ENCODE peak calls at places on chromosomes 11 and 22, in ten cellular contexts. One of them, this sample, is unnamed. For H3K4me1 and H3K27me3, the result is how much of the 10 kb centered on the place peaks cover.

GRCh38 chr11:57491371-57492061 is 24.0 kb downstream of the SLC43A1 start:
- DNase-seq in tibial nerve: no peak
- DNase-seq in fibroblast of lung: peak
- DNase-seq in neural progenitor cell: peak
- DNase-seq in sigmoid colon: no peak
- DNase-seq in H1: peak
- DNase-seq in tibial artery: no peak
- DNase-seq in left ventricle myocardium inferior: peak
- DNase-seq in pancreas: no peak
- DNase-seq in heart left ventricle: no peak
- DNase-seq in this sample: no peak

GRCh38 chr11:126165366-126166156 is 45.9 kb downstream of the RPUSD4 start:
- DNase-seq in pancreas: no peak
- DNase-seq in left ventricle myocardium inferior: peak
- DNase-seq in heart left ventricle: no peak
- DNase-seq in H1: peak
- DNase-seq in tibial artery: no peak
- DNase-seq in fibroblast of lung: no peak
- DNase-seq in sigmoid colon: peak
- DNase-seq in neural progenitor cell: no peak
- DNase-seq in tibial nerve: no peak
- DNase-seq in this sample: no peak

GRCh38 chr11:116558504-116559252 is 214.1 kb downstream of the BUD13 start:
- DNase-seq in sigmoid colon: no peak
- DNase-seq in neural progenitor cell: no peak
- DNase-seq in tibial artery: no peak
- DNase-seq in tibial nerve: no peak
- DNase-seq in fibroblast of lung: no peak
- DNase-seq in left ventricle myocardium inferior: no peak
- DNase-seq in heart left ventricle: no peak
- DNase-seq in pancreas: no peak
- DNase-seq in H1: no peak
- DNase-seq in this sample: no peak

GRCh38 chr11:76598426-76598839 is 72.1 kb downstream of the LRRC32 start:
- DNase-seq in pancreas: no peak
- DNase-seq in fibroblast of lung: peak
- DNase-seq in sigmoid colon: no peak
- DNase-seq in tibial nerve: no peak
- DNase-seq in H1: peak
- DNase-seq in left ventricle myocardium inferior: no peak
- DNase-seq in heart left ventricle: no peak
- DNase-seq in neural progenitor cell: peak
- DNase-seq in tibial artery: peak
- DNase-seq in this sample: no peak

GRCh38 chr11:31826530-31827438 is 15.7 kb upstream of the PAX6 start:
- DNase-seq in fibroblast of lung: no peak
- DNase-seq in H1: peak
- DNase-seq in sigmoid colon: no peak
- DNase-seq in left ventricle myocardium inferior: no peak
- DNase-seq in tibial nerve: no peak
- DNase-seq in heart left ventricle: no peak
- DNase-seq in tibial artery: no peak
- DNase-seq in neural progenitor cell: peak
- DNase-seq in pancreas: no peak
- DNase-seq in this sample: no peak

GRCh38 chr22:50092342-50092741 is 2.5 kb downstream of the MOV10L1 start:
- DNase-seq in left ventricle myocardium inferior: no peak
- DNase-seq in tibial nerve: no peak
- DNase-seq in neural progenitor cell: no peak
- DNase-seq in sigmoid colon: no peak
- DNase-seq in heart left ventricle: no peak
- DNase-seq in pancreas: no peak
- DNase-seq in fibroblast of lung: no peak
- DNase-seq in tibial artery: no peak
- DNase-seq in H1: no peak
- DNase-seq in this sample: no peak

GRCh38 chr11:120929664-120930154 is 94.2 kb upstream of the TBCEL start:
- DNase-seq in sigmoid colon: no peak
- DNase-seq in tibial artery: no peak
- DNase-seq in tibial nerve: no peak
- DNase-seq in H1: peak
- DNase-seq in heart left ventricle: no peak
- DNase-seq in left ventricle myocardium inferior: peak
- DNase-seq in fibroblast of lung: peak
- DNase-seq in neural progenitor cell: peak
- DNase-seq in pancreas: peak
- DNase-seq in this sample: no peak

GRCh38 chr11:75277211-75277805 is 36.7 kb downstream of the TPBGL start:
- DNase-seq in H1: no peak
- DNase-seq in tibial artery: peak
- DNase-seq in pancreas: no peak
- DNase-seq in heart left ventricle: no peak
- DNase-seq in left ventricle myocardium inferior: no peak
- DNase-seq in sigmoid colon: peak
- DNase-seq in fibroblast of lung: no peak
- DNase-seq in neural progenitor cell: no peak
- DNase-seq in tibial nerve: no peak
- DNase-seq in this sample: no peak

GRCh38 chr11:75768112-75768908 is at the start of gene DGAT2:
- DNase-seq in neural progenitor cell: peak
- DNase-seq in fibroblast of lung: peak
- DNase-seq in heart left ventricle: peak
- DNase-seq in H1: peak
- DNase-seq in left ventricle myocardium inferior: peak
- DNase-seq in tibial nerve: peak
- DNase-seq in pancreas: peak
- DNase-seq in sigmoid colon: peak
- DNase-seq in tibial artery: peak
- DNase-seq in this sample: peak

GRCh38 chr11:15499684-15500083 is 385.0 kb downstream of the INSC start:
- DNase-seq in sigmoid colon: no peak
- DNase-seq in fibroblast of lung: no peak
- DNase-seq in H1: no peak
- DNase-seq in pancreas: no peak
- DNase-seq in heart left ventricle: no peak
- DNase-seq in tibial artery: no peak
- DNase-seq in neural progenitor cell: no peak
- DNase-seq in left ventricle myocardium inferior: no peak
- DNase-seq in tibial nerve: no peak
- DNase-seq in this sample: no peak

GRCh38 chr11:86067230-86068137 is 1.4 kb downstream of the PICALM start:
- DNase-seq in tibial nerve: no peak
- DNase-seq in left ventricle myocardium inferior: no peak
- DNase-seq in sigmoid colon: no peak
- DNase-seq in fibroblast of lung: no peak
- DNase-seq in H1: no peak
- DNase-seq in heart left ventricle: no peak
- DNase-seq in neural progenitor cell: no peak
- DNase-seq in pancreas: no peak
- DNase-seq in tibial artery: no peak
- DNase-seq in this sample: no peak

GRCh38 chr22:35661377-35661937 is 13.2 kb downstream of the APOL6 start:
- DNase-seq in left ventricle myocardium inferior: no peak
- DNase-seq in tibial nerve: no peak
- DNase-seq in H1: no peak
- DNase-seq in sigmoid colon: no peak
- DNase-seq in neural progenitor cell: no peak
- DNase-seq in tibial artery: no peak
- DNase-seq in heart left ventricle: no peak
- DNase-seq in pancreas: no peak
- DNase-seq in fibroblast of lung: peak
- DNase-seq in this sample: no peak

GRCh38 chr11:47590026-47590861 is 3.8 kb downstream of the FAM180B start:
- DNase-seq in pancreas: no peak
- DNase-seq in tibial artery: no peak
- DNase-seq in H1: peak
- DNase-seq in heart left ventricle: no peak
- DNase-seq in tibial nerve: no peak
- DNase-seq in left ventricle myocardium inferior: no peak
- DNase-seq in fibroblast of lung: no peak
- DNase-seq in neural progenitor cell: peak
- DNase-seq in sigmoid colon: no peak
- DNase-seq in this sample: no peak

GRCh38 chr11:114257621-114258558 is 38.3 kb upstream of the NNMT start:
- DNase-seq in left ventricle myocardium inferior: peak
- DNase-seq in neural progenitor cell: peak
- DNase-seq in tibial nerve: peak
- DNase-seq in pancreas: no peak
- DNase-seq in fibroblast of lung: peak
- DNase-seq in heart left ventricle: peak
- DNase-seq in tibial artery: peak
- DNase-seq in sigmoid colon: peak
- DNase-seq in H1: peak
- DNase-seq in this sample: no peak

GRCh38 chr11:67404515-67405195 is 772 bp downstream of the TBC1D10C start:
- DNase-seq in fibroblast of lung: no peak
- DNase-seq in sigmoid colon: no peak
- DNase-seq in tibial nerve: no peak
- DNase-seq in neural progenitor cell: no peak
- DNase-seq in heart left ventricle: no peak
- DNase-seq in H1: no peak
- DNase-seq in tibial artery: no peak
- DNase-seq in left ventricle myocardium inferior: no peak
- DNase-seq in pancreas: no peak
- DNase-seq in this sample: no peak

GRCh38 chr22:50001388-50002231 is 11.0 kb downstream of the IL17REL start:
- DNase-seq in H1: no peak
- DNase-seq in fibroblast of lung: no peak
- DNase-seq in heart left ventricle: no peak
- DNase-seq in neural progenitor cell: peak
- DNase-seq in tibial nerve: no peak
- DNase-seq in tibial artery: no peak
- DNase-seq in left ventricle myocardium inferior: no peak
- DNase-seq in sigmoid colon: no peak
- DNase-seq in pancreas: no peak
- DNase-seq in this sample: no peak

GRCh38 chr22:31611065-31611760 is 50.8 kb downstream of the PISD start:
- DNase-seq in H1: no peak
- DNase-seq in sigmoid colon: peak
- DNase-seq in heart left ventricle: no peak
- DNase-seq in pancreas: peak
- DNase-seq in fibroblast of lung: peak
- DNase-seq in tibial artery: no peak
- DNase-seq in tibial nerve: no peak
- DNase-seq in neural progenitor cell: no peak
- DNase-seq in left ventricle myocardium inferior: no peak
- DNase-seq in this sample: no peak

GRCh38 chr11:3959918-3960295 is 104.4 kb downstream of the STIM1 start:
- DNase-seq in fibroblast of lung: no peak
- DNase-seq in H1: no peak
- DNase-seq in pancreas: no peak
- DNase-seq in left ventricle myocardium inferior: no peak
- DNase-seq in heart left ventricle: no peak
- DNase-seq in neural progenitor cell: no peak
- DNase-seq in tibial nerve: no peak
- DNase-seq in sigmoid colon: no peak
- DNase-seq in tibial artery: no peak
- DNase-seq in this sample: no peak
- H3K4me1 ChIP-seq in fibroblast of lung: under half
- H3K4me1 ChIP-seq in H1: under half
- H3K4me1 ChIP-seq in pancreas: under half
- H3K4me1 ChIP-seq in left ventricle myocardium inferior: under half
- H3K4me1 ChIP-seq in heart left ventricle: under half
- H3K4me1 ChIP-seq in neural progenitor cell: under half
- H3K4me1 ChIP-seq in tibial nerve: under half
- H3K4me1 ChIP-seq in sigmoid colon: under half
- H3K4me1 ChIP-seq in tibial artery: under half
- H3K4me1 ChIP-seq in this sample: under half

GRCh38 chr22:43110444-43110926 is at the start of gene BIK:
- DNase-seq in neural progenitor cell: peak
- DNase-seq in left ventricle myocardium inferior: peak
- DNase-seq in fibroblast of lung: peak
- DNase-seq in H1: no peak
- DNase-seq in heart left ventricle: peak
- DNase-seq in sigmoid colon: no peak
- DNase-seq in tibial nerve: no peak
- DNase-seq in pancreas: peak
- DNase-seq in tibial artery: peak
- DNase-seq in this sample: no peak
- TF ChIP-seq CTCF in neural progenitor cell: no peak
- TF ChIP-seq CTCF in left ventricle myocardium inferior: peak
- TF ChIP-seq CTCF in fibroblast of lung: peak
- TF ChIP-seq CTCF in H1: no peak
- TF ChIP-seq CTCF in heart left ventricle: peak
- TF ChIP-seq CTCF in sigmoid colon: no peak
- TF ChIP-seq CTCF in tibial nerve: no peak
- TF ChIP-seq CTCF in pancreas: no peak
- TF ChIP-seq CTCF in tibial artery: no peak
- TF ChIP-seq CTCF in this sample: peak

DNA sequence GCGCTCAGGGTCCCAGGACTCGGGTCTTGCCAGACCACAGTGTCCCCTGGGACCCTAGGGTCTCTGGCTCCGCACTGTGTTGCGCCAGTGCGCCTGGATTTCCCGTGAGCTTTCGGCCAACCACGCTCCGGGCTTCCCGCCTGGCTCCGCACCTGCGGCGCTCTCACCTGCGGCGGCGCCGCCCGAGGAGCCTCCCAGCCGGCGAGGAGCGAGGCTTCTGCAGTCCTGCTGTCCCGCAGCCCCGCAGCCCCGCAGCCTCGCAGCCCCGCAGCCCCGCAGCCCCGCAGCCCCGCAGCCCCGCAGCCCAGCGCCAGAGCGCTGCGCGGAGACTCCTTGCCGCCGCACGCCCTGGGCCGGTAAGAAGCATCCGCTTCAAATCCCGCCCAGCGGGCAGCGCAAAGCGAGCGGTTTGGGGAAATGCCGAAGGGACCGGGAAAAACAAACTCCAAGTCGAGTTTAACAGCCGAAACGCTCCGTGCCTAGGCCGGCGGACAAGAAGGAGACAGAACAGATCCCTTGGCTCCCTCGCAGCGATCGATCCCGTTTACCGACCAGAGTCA is 936 bp downstream of the ALX4 start:
- DNase-seq in fibroblast of lung: no peak
- DNase-seq in H1: no peak
- DNase-seq in sigmoid colon: no peak
- DNase-seq in neural progenitor cell: peak
- DNase-seq in left ventricle myocardium inferior: no peak
- DNase-seq in tibial nerve: no peak
- DNase-seq in heart left ventricle: no peak
- DNase-seq in pancreas: no peak
- DNase-seq in tibial artery: no peak
- DNase-seq in this sample: no peak
- H3K27me3 ChIP-seq in fibroblast of lung: half or more
- H3K27me3 ChIP-seq in H1: half or more
- H3K27me3 ChIP-seq in sigmoid colon: half or more
- H3K27me3 ChIP-seq in neural progenitor cell: half or more
- H3K27me3 ChIP-seq in left ventricle myocardium inferior: half or more
- H3K27me3 ChIP-seq in tibial nerve: under half
- H3K27me3 ChIP-seq in heart left ventricle: half or more
- H3K27me3 ChIP-seq in pancreas: half or more
- H3K27me3 ChIP-seq in tibial artery: half or more
- H3K27me3 ChIP-seq in this sample: half or more

DNA sequence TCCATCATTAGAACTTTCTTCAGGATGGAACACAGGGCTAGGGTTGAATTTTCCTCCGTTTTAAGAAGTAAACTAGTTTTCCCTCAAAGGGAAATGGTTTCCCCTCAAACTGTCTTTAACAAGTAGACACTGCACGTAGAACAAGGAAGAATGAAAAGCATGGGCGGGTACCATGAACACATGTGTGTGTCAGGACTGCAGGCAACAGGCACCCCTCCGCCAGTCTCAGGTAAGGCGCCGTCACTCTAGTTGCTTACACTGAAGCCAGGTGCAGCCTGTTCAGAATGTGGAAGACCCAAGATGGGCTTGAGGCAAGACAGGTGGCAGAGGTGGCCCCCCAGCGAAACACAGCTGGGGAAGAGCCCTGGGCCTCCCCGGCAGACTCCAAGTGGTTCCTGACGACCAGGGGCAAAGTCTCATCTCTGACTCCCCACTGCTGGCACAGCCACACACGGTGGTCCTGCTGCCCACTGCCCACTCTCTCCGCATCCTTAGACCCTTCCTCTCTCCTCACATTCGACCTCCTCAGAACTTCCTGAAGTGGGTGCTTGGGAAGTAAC is 25.4 kb upstream of the MOB2 start:
- DNase-seq in left ventricle myocardium inferior: peak
- DNase-seq in tibial artery: no peak
- DNase-seq in tibial nerve: no peak
- DNase-seq in fibroblast of lung: no peak
- DNase-seq in heart left ventricle: no peak
- DNase-seq in sigmoid colon: no peak
- DNase-seq in H1: no peak
- DNase-seq in neural progenitor cell: no peak
- DNase-seq in pancreas: no peak
- DNase-seq in this sample: no peak
- H3K4me1 ChIP-seq in left ventricle myocardium inferior: half or more
- H3K4me1 ChIP-seq in tibial artery: half or more
- H3K4me1 ChIP-seq in tibial nerve: under half
- H3K4me1 ChIP-seq in fibroblast of lung: under half
- H3K4me1 ChIP-seq in heart left ventricle: half or more
- H3K4me1 ChIP-seq in sigmoid colon: half or more
- H3K4me1 ChIP-seq in H1: under half
- H3K4me1 ChIP-seq in neural progenitor cell: under half
- H3K4me1 ChIP-seq in pancreas: under half
- H3K4me1 ChIP-seq in this sample: under half